ENCODE peak calls at places on chromosomes 16 and 17, in five cellular contexts. F is naive B cell; S is foreskin keratinocyte; I is activated CD4-positive, alpha-beta T cell treated with anti-CD3 and anti-CD28 coated beads, Interleukin-2, amount 50 U/mL, for 48 hours; O is heart left ventricle. J is an unnamed sample.

GRCh38 chr16:28918698-28919097 is 6.3 kb downstream of the RABEP2 start:
- DNase-seq in S (no peak), O (no peak), F (no peak), I (no peak), J (no peak)

GRCh38 chr17:4786111-4786491 is at the start of gene VMO1:
- DNase-seq in F (no peak), I (no peak), S (no peak), O (peak), J (no peak)

GRCh38 chr16:53511403-53512280 is 8.6 kb upstream of the AKTIP start:
- DNase-seq in O (no peak), I (no peak), S (no peak), F (no peak), J (no peak)

GRCh38 chr17:75649687-75650086 is 16.5 kb downstream of the SMIM5 start:
- DNase-seq in I (no peak), S (no peak), F (no peak), O (no peak), J (no peak)

GRCh38 chr17:57496382-57496781 is 240.1 kb downstream of the MSI2 start:
- DNase-seq in S (no peak), I (no peak), O (no peak), F (no peak), J (no peak)

GRCh38 chr17:55806745-55807466 is 56.1 kb downstream of the PCTP start:
- DNase-seq in O (no peak), S (no peak), F (no peak), I (peak), J (no peak)

GRCh38 chr17:75486951-75487350 is 28.4 kb downstream of the CASKIN2 start:
- DNase-seq in F (no peak), I (no peak), S (no peak), O (no peak), J (no peak)

GRCh38 chr16:10828851-10829331 is 10.3 kb upstream of the TVP23A start:
- DNase-seq in S (no peak), I (no peak), F (no peak), O (peak), J (peak)

GRCh38 chr17:78822552-78822951 is 18.1 kb downstream of the USP36 start:
- DNase-seq in I (no peak), S (no peak), F (no peak), O (no peak), J (no peak)

GRCh38 chr17:66989076-66989475 is 24.6 kb downstream of the CACNG4 start:
- DNase-seq in S (no peak), I (no peak), F (no peak), O (no peak), J (no peak)

GRCh38 chr16:3173892-3174617 is 13.9 kb upstream of the OR1F1 start:
- DNase-seq in I (peak), O (no peak), S (peak), F (no peak), J (no peak)

GRCh38 chr17:20966869-20967268 is 75.9 kb downstream of the USP22 start:
- DNase-seq in O (no peak), I (peak), S (no peak), F (peak), J (no peak)

GRCh38 chr17:80035937-80036714 is at the start of gene CCDC40:
- DNase-seq in I (peak), O (peak), S (peak), F (peak), J (peak)

GRCh38 chr16:77971306-77972131 is 50.8 kb upstream of the CLEC3A start:
- DNase-seq in I (peak), F (peak), S (no peak), O (peak), J (peak)

GRCh38 chr16:51337662-51338061 is 186.6 kb upstream of the SALL1 start:
- DNase-seq in O (no peak), S (no peak), F (no peak), I (no peak), J (no peak)

GRCh38 chr17:46772879-46773620 is 45.4 kb downstream of the WNT3 start:
- DNase-seq in O (no peak), S (no peak), F (peak), I (no peak), J (no peak)